ENCODE peak calls at places on chromosomes 6 and 20, in four cellular contexts. J, S, Y and P are unnamed samples.

GRCh38 chr6:150189176-150189575 is 46.3 kb downstream of the PPP1R14C start:
- DNase-seq in J (no peak), S (no peak), Y (no peak), P (no peak)

GRCh38 chr20:2602746-2603145 is 49.7 kb upstream of the NOP56 start:
- DNase-seq in J (no peak), S (no peak), Y (no peak), P (no peak)

GRCh38 chr20:16481977-16482376 is 91.3 kb downstream of the KIF16B start:
- DNase-seq in J (no peak), S (no peak), Y (no peak), P (no peak)

GRCh38 chr6:72905705-72906478 is 284.0 kb downstream of the KCNQ5 start:
- DNase-seq in J (no peak), S (no peak), Y (no peak), P (no peak)

GRCh38 chr6:98724537-98724936 is 109.8 kb upstream of the POU3F2 start:
- DNase-seq in J (no peak), S (peak), Y (no peak), P (no peak)

GRCh38 chr20:20327756-20328155 is 40.1 kb upstream of the INSM1 start:
- DNase-seq in J (no peak), S (no peak), Y (no peak), P (no peak)

GRCh38 chr6:32177182-32177787 is 920 bp upstream of the RNF5 start:
- DNase-seq in J (peak), S (no peak), Y (peak), P (no peak)

GRCh38 chr6:165441176-165441575 is 131.8 kb upstream of the C6orf118 start:
- DNase-seq in J (no peak), S (no peak), Y (no peak), P (no peak)

GRCh38 chr6:20605581-20605980 is 71.3 kb downstream of the CDKAL1 start:
- DNase-seq in J (no peak), S (no peak), Y (no peak), P (no peak)

GRCh38 chr20:47857994-47858557 is 72.8 kb upstream of the SULF2 start:
- DNase-seq in J (no peak), S (no peak), Y (peak), P (no peak)

GRCh38 chr6:135884136-135884535 is 32.6 kb downstream of the PDE7B start:
- DNase-seq in J (no peak), S (no peak), Y (no peak), P (no peak)

GRCh38 chr6:50655848-50656453 is 57.4 kb upstream of the TFAP2D start:
- DNase-seq in J (peak), S (peak), Y (no peak), P (peak)

GRCh38 chr6:108995296-108995695 is 99.3 kb downstream of the SESN1 start:
- DNase-seq in J (no peak), S (no peak), Y (no peak), P (no peak)

GRCh38 chr20:49483018-49483705 is 694 bp upstream of the KCNB1 start:
- DNase-seq in J (no peak), S (no peak), Y (no peak), P (no peak)

GRCh38 chr20:11716239-11716944 is 201.3 kb upstream of the BTBD3 start:
- DNase-seq in J (no peak), S (peak), Y (no peak), P (no peak)

GRCh38 chr6:148693882-148694484 is 52.8 kb upstream of the UST start:
- DNase-seq in J (no peak), S (no peak), Y (no peak), P (no peak)

GRCh38 chr6:143529095-143529494 is 17.6 kb upstream of the FUCA2 start:
- DNase-seq in J (no peak), S (no peak), Y (no peak), P (no peak)

GRCh38 chr20:3681352-3681930 is 369 bp downstream of the ADAM33 start:
- DNase-seq in J (no peak), S (no peak), Y (no peak), P (no peak)

GRCh38 chr6:147774856-147775255 is 266.4 kb downstream of the SAMD5 start:
- DNase-seq in J (no peak), S (peak), Y (no peak), P (no peak)

GRCh38 chr6:143060806-143061596 is at the start of gene AIG1:
- DNase-seq in J (peak), S (no peak), Y (peak), P (no peak)

GRCh38 chr6:56381852-56382251 is 134.5 kb upstream of the COL21A1 start:
- DNase-seq in J (no peak), S (peak), Y (no peak), P (no peak)

GRCh38 chr6:127342946-127343752 is at the start of gene ECHDC1:
- DNase-seq in J (peak), S (peak), Y (peak), P (peak)

GRCh38 chr6:141460743-141461484 is 671.8 kb upstream of the GJE1 start:
- DNase-seq in J (no peak), S (no peak), Y (no peak), P (no peak)

GRCh38 chr20:57474816-57475215 is 50.1 kb downstream of the CTCFL start:
- DNase-seq in J (no peak), S (no peak), Y (no peak), P (no peak)

GRCh38 chr6:148472495-148473105 is 130.0 kb downstream of the SASH1 start:
- DNase-seq in J (no peak), S (no peak), Y (no peak), P (no peak)

GRCh38 chr6:21808551-21809181 is 215.1 kb downstream of the SOX4 start:
- DNase-seq in J (no peak), S (no peak), Y (no peak), P (no peak)

GRCh38 chr6:31058128-31058894 is 48.0 kb downstream of the MUC22 start:
- DNase-seq in J (peak), S (peak), Y (peak), P (no peak)

GRCh38 chr6:165178056-165178455 is 131.3 kb downstream of the C6orf118 start:
- DNase-seq in J (no peak), S (no peak), Y (no peak), P (no peak)

GRCh38 chr20:62010551-62011402 is 54.9 kb downstream of the TAF4 start:
- DNase-seq in J (peak), S (peak), Y (no peak), P (peak)

GRCh38 chr6:146543211-146543939 is at the start of gene RAB32:
- DNase-seq in J (peak), S (peak), Y (peak), P (peak)
- TF ChIP-seq POLR2A in J (peak), S (peak), Y (no peak), P (no peak)

DNA sequence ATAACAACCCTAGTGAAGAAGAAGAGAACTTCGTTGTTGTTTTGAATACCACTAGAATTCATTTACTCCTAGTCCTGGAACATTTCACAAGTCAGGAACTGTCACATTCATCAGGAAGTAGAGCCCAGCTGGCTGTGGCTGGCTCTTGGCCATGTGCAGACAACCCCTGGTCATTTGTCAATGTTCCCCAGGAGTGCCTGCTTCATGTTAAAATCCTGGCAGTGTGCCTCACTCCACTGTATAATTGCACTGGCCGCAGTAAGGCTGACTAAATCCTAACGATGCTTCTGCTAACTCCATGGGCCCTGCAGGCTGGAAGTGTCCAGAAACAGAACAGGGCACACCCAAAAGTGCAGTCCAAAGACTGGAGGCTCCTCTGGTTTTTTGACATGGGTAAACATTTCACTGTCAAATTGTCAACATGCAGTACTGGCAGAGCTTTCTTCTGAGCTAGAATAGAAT is 41.5 kb upstream of the ADGRF1 start:
- DNase-seq in J (no peak), S (peak), Y (peak), P (no peak)
- TF ChIP-seq POLR2AphosphoS5 in J (no peak), S (no peak), Y (peak), P (no peak)

DNA sequence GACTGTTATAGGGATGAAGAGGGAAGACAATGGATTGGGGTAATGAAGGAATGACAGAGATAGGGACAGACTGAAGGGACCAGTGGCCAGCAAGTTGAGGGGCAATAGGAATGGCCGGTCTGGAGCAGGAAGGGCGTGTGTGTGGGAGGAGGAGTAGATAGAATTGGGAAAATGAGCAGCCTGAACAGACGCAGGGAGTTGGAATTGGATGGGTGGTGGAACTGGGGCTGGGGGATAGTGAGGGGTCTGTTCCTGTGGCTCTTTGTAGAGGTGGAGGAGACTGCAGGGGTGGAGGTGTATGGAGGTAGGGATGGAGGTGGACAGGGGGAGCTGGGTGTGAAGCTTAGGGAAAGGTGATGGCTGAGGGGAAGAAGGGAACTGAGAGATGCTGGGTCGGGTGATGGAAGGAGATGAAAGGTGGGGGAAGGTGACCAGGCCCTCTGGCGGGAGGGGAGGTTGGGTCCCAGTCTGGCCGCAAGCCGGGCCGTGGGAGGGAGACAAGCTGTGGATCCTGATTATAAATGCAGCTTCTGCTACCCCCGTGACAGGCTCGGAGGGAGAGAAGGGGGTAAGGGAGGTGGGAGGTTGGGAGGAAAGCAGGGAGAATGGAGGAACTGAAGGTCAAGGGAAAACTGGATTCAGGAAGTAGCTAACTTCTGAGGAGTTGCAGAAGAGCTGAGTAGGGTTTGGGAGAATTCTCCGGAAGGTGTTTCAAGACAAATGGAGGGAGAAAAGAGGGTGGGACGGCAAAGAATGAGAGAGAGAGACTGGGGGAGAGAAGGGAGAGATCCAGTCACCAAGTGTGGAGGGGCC is 5.2 kb downstream of the SYNGAP1 start:
- DNase-seq in J (peak), S (no peak), Y (no peak), P (no peak)
- TF ChIP-seq POLR2A in J (peak), S (no peak), Y (no peak), P (no peak)

DNA sequence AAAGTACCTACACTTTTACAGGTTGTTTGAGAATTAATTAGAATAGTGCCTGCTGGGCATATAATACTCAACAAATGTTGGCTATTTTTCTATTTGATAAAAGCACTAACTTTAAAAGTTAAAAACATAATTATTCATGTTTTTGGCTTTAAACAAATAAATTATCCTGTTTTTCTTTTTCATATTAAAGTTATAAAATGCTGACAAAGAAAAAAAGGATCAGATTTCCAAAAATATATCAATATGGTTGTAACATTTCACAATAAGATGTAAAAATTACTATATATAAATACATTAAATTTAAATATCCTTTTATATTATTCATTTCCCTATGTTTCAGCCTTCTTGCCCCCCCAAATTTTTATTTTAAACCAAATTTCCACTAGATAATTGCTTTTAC is 312.0 kb downstream of the RNGTT start:
- DNase-seq in J (no peak), S (no peak), Y (no peak), P (no peak)
- TF ChIP-seq POLR2AphosphoS5 in J (no peak), S (no peak), Y (no peak), P (no peak)

GRCh38 chr6:132931937-132932336 is 117.6 kb downstream of the RPS12 start:
- DNase-seq in J (no peak), S (no peak), Y (peak), P (no peak)
- TF ChIP-seq POLR2A in J (no peak), S (no peak), Y (no peak), P (no peak)

DNA sequence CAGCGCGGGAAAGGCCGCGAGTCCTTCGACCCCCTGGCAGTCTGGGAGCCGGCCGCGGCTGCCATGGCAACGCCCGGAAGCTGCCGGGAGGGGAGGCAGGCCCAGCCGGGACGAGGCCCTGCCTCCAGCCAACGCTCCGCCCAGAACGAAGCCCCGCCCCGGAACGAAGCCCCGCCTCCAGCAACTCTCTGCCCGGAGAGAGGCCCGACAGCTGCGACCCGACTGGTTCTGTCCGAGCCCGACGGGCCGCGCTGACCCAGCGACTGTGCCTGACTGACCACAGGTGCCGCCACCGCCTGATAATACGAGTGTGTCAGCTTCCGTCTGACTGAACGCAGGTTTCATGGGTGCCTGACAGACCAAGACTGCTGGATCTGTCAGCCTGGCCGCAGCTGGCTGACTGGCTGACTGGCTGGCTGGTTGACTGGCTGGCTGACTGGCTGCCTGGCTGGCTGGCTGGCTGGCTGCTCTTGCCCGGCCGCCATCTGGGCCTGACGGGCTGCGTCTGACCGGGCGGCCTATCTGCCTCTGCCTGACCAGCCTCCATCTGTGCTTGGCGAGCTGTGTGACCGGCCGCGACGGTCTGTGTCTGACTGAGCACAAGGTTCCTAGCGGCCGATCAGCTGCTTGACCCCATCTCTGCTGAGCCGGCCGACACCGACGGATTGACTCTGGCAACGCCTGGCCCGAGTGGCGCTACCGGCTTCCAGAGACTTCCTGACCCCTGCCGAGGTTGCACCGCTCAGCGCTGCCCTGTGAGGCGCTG is 89.7 kb upstream of the EPB41L1 start:
- DNase-seq in J (peak), S (peak), Y (peak), P (peak)
- TF ChIP-seq POLR2AphosphoS5 in J (no peak), S (peak), Y (no peak), P (no peak)

DNA sequence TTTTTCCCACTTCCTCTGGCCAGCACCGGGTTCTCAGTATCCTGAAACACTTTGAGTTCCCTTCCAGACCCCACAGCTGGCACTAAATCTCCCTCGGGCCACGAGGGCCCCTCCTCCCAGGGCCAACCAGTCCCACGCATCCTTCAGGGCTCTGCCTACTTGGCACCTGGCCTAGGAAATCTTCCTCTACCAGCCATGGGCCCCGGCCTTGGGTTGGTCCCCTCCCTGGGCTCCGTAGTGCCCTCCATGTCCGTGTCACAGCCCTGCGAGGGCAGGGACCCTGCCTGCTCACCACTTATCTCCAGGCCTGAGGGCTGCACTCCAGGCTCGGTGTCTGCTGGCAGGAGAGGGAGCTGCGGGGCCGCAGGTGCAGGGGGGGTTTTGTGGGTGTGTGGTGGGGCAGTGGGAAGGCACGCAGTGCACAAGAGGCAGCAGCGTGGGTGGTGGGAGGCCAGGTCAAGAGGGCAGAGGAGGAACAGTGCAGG is 48.8 kb upstream of the CDH22 start:
- DNase-seq in J (no peak), S (no peak), Y (no peak), P (no peak)
- TF ChIP-seq POLR2A in J (no peak), S (no peak), Y (no peak), P (no peak)

DNA sequence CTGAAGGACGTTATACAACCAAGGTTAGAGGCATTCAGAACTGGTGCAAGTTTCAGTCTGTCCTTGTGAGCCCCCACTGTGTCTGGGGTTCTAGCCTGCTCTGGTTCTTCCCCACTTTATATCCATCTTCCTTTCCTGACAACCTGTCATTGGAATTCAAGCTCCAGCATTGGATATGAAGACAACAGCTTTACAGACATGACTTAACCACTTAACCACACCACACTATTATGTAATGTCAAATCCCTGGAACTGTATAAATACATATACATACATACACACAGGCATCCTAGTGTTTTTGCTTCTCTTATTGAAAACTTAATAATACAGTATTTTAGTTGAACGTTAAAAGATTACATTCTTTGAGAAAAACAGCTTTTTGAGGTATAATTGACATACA is 217.9 kb upstream of the SGK1 start:
- DNase-seq in J (no peak), S (no peak), Y (no peak), P (no peak)
- TF ChIP-seq POLR2AphosphoS5 in J (no peak), S (no peak), Y (no peak), P (no peak)